ENCODE peak calls at places on chromosomes 16 and 17, in eight cellular contexts. F is MM.1S, J is kidney, L is right atrium auricular region, K is PC-3, U is RWPE2, Z is breast epithelium, Q is left ventricle myocardium inferior. W is an unnamed sample. For H3K9me3, the result is how much of the 10 kb centered on the place peaks cover.

GRCh38 chr16:2296662-2297505 is 29.0 kb upstream of the RNPS1 start:
- DNase-seq in F (peak), J (peak), L (no peak), K (peak), U (no peak), Z (no peak), Q (no peak), W (no peak)

GRCh38 chr17:73715714-73716113 is 71.5 kb upstream of the SDK2 start:
- DNase-seq in F (no peak), J (no peak), L (no peak), K (no peak), U (no peak), Z (no peak), Q (no peak), W (no peak)

GRCh38 chr16:83441523-83441922 is 366.3 kb upstream of the HSBP1 start:
- DNase-seq in F (no peak), J (no peak), L (no peak), K (no peak), U (no peak), Z (no peak), Q (no peak), W (no peak)

GRCh38 chr17:65173284-65173793 is 36.2 kb downstream of the RGS9 start:
- DNase-seq in F (no peak), J (peak), L (no peak), K (peak), U (no peak), Z (no peak), Q (no peak), W (no peak)

GRCh38 chr16:89523680-89524344 is 15.6 kb downstream of the SPG7 start:
- DNase-seq in F (no peak), J (no peak), L (no peak), K (no peak), U (no peak), Z (no peak), Q (no peak), W (no peak)

GRCh38 chr17:34275881-34276280 is 5.9 kb downstream of the CCL7 start:
- DNase-seq in F (no peak), J (no peak), L (no peak), K (no peak), U (no peak), Z (no peak), Q (no peak), W (no peak)

GRCh38 chr17:17439971-17440843 is 36.6 kb upstream of the MED9 start:
- DNase-seq in F (peak), J (peak), L (peak), K (peak), U (no peak), Z (peak), Q (peak), W (no peak)

GRCh38 chr16:9499921-9500593 is 408.6 kb downstream of the HAPSTR1 start:
- DNase-seq in F (no peak), J (no peak), L (no peak), K (no peak), U (no peak), Z (no peak), Q (peak), W (no peak)

GRCh38 chr17:74785096-74785980 is 9.2 kb upstream of the NAT9 start:
- DNase-seq in F (peak), J (no peak), L (no peak), K (no peak), U (no peak), Z (no peak), Q (no peak), W (no peak)

DNA sequence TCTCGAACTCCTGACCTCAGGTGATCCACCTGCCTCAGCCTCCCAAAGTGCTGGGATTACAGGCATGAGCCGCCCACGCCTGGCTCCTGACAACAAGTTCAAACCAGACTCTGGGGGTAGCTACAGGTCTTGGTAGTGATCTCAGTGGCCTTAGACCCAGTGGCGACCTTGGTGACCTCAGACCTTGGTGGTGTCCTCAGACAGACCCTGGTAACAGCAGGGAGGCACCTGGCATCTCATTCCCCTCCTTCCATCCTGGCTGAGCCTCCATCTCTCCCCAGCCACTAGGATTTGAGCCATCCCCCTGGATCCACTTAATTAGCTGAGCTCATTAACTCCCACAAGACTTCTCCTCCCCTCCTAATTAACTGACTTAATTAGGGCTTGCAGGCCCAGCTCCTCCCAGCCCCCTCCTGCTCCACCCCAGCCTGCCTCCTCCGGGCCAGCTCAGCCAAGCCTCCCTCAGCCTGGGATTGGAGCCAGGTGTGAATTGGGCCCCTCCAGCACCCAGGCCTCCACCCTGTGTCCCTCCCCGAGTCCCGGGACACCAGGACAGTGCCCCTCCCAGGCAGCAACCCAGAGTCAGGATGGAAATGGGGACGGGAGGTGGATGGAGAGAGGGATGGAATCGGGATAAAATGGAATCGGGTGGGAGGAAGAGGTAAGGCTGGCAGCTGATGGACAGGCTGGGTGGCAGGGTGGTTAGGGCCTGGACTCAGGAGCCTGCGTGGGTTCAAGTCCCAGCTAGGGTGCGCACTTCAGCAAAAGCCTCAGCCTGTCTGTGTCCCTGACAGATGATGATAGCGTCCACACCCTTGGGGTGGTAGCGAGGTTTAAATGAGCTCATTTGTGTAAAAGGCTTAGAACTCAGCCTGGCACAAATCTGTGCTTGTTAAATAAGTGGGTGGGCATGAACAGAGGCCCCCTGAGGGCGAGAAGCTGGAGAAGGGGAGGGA is 11.2 kb upstream of the SBK1 start:
- DNase-seq in F (no peak), J (no peak), L (no peak), K (no peak), U (no peak), Z (no peak), Q (no peak), W (no peak)
- TF ChIP-seq CTCF in F (no peak), J (no peak), L (no peak), K (no peak), U (no peak), Z (no peak), Q (no peak), W (no peak)

DNA sequence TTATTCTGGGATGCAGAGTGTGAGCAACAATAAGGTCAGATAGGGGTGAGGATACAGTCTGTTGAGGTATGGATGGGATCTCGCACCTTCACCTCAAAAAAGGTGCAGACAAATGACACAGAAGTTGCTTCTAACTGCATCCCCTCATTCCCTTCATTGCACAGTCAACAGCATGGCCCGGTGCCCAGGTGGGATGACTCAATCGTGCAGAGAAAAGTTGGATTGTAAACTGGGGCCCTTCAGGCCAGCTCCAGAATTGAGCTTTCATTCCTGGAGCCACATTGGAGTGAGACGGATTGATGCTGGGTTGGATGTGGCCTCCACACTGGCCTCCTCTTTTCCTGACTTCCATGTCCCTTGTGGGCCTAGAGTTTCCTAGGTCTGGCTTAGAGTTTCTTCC is 977.4 kb downstream of the KCNJ18 start:
- DNase-seq in F (no peak), J (no peak), L (no peak), K (peak), U (no peak), Z (no peak), Q (no peak), W (no peak)
- H3K9me3 ChIP-seq in F (under half), J (under half), L (under half), K (under half), U (under half), Z (under half), Q (under half), W (under half)

GRCh38 chr17:77145635-77146632 is 5.2 kb downstream of the SEC14L1 start:
- DNase-seq in F (peak), J (peak), L (peak), K (peak), U (no peak), Z (no peak), Q (peak), W (peak)
- TF ChIP-seq CTCF in F (peak), J (peak), L (no peak), K (peak), U (no peak), Z (no peak), Q (peak), W (no peak)

GRCh38 chr16:60558936-60559335 is 1477.3 kb downstream of the CDH8 start:
- DNase-seq in F (no peak), J (no peak), L (no peak), K (no peak), U (no peak), Z (no peak), Q (no peak), W (no peak)

DNA sequence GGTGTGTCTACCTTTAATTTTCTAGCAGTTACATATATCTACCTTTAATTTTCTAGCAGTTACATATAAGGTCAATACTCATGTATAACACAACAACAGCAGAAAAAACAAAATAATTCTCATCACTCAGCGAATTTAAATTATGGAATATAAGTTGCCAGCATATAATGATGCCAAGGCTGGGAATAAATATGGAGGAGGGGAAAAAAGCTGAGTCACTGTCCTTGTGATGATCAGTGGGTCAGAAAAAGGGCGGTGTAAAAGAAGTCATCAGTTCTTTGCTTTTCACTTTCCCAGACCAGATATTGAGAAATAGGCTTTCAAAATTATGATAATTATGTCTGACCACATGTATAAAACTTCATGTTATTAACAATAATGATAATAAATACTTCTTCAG is 1471.7 kb downstream of the CDH8 start:
- DNase-seq in F (no peak), J (no peak), L (no peak), K (no peak), U (no peak), Z (no peak), Q (no peak), W (no peak)
- H3K9me3 ChIP-seq in F (under half), J (under half), L (under half), K (under half), U (under half), Z (under half), Q (under half), W (under half)

GRCh38 chr17:9905902-9906301 is 831 bp upstream of the RCVRN start:
- DNase-seq in F (no peak), J (peak), L (no peak), K (peak), U (no peak), Z (no peak), Q (peak), W (no peak)
- TF ChIP-seq CTCF in F (peak), J (peak), L (peak), K (peak), U (peak), Z (no peak), Q (peak), W (peak)

GRCh38 chr17:27082023-27082774 is 211.7 kb upstream of the WSB1 start:
- DNase-seq in F (no peak), J (no peak), L (no peak), K (no peak), U (no peak), Z (no peak), Q (no peak), W (no peak)
- H3K9me3 ChIP-seq in F (under half), J (under half), L (under half), K (under half), U (under half), Z (under half), Q (under half), W (under half)

DNA sequence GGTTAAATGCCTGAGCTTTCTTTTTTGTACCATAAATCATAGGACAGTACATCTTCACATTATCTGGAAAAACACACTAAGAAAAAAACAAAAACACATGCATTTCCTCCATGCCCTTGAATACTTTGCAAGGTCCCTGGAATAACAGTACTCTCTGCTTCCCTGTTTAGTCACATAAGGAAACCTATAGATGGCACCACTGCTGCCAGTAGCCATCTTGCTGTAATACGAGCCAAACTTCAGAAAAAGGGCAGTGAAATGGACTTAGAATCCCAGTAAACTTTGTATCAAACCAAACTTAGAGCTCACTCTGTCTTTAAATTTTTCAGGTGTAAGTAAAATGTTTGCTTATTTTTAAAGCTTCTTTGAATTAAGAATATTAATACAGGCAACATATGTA is 435.5 kb downstream of the KCNJ2 start:
- DNase-seq in F (no peak), J (no peak), L (no peak), K (peak), U (no peak), Z (no peak), Q (no peak), W (no peak)
- TF ChIP-seq CTCF in F (no peak), J (no peak), L (no peak), K (peak), U (peak), Z (no peak), Q (no peak), W (no peak)

GRCh38 chr17:67824735-67825626 is at the start of gene BPTF:
- DNase-seq in F (peak), J (peak), L (peak), K (peak), U (peak), Z (peak), Q (peak), W (peak)
- H3K9me3 ChIP-seq in F (under half), J (under half), L (under half), K (under half), U (under half), Z (under half), Q (under half), W (under half)

GRCh38 chr17:41811549-41812175 is at the start of gene P3H4:
- DNase-seq in F (peak), J (peak), L (no peak), K (peak), U (no peak), Z (peak), Q (peak), W (peak)
- TF ChIP-seq CTCF in F (peak), J (peak), L (peak), K (peak), U (peak), Z (peak), Q (peak), W (peak)